ENCODE peak calls at places on chromosomes 2 and 18, in four cellular contexts. O is H1, C is mesendoderm, A is H9. S is an unnamed sample.

GRCh38 chr2:159148891-159149290 is 137.6 kb downstream of the WDSUB1 start:
- DNase-seq in C (no peak), O (no peak), A (no peak), S (no peak)

GRCh38 chr18:37383036-37383788 is 182.4 kb downstream of the CELF4 start:
- DNase-seq in C (peak), O (no peak), A (peak), S (no peak)

GRCh38 chr2:51780353-51780752 is 748.4 kb upstream of the NRXN1 start:
- DNase-seq in C (no peak), O (no peak), A (no peak), S (no peak)

GRCh38 chr2:133884739-133885381 is 316.6 kb upstream of the NCKAP5 start:
- DNase-seq in C (peak), O (no peak), A (no peak), S (peak)

GRCh38 chr18:55275042-55275897 is 312.7 kb downstream of the TCF4 start:
- DNase-seq in C (peak), A (no peak), O (no peak), S (peak)

GRCh38 chr2:8719528-8719927 is 37.7 kb downstream of the ID2 start:
- DNase-seq in A (no peak), C (peak), O (no peak), S (no peak)

GRCh38 chr2:178615969-178616368 is 135.7 kb downstream of the PLEKHA3 start:
- DNase-seq in C (no peak), O (no peak), A (no peak), S (no peak)

GRCh38 chr2:79000008-79000576 is 25.4 kb upstream of the REG3G start:
- DNase-seq in A (no peak), O (no peak), C (no peak), S (no peak)

GRCh38 chr2:105739408-105739807 is 5.3 kb upstream of the NCK2 start:
- DNase-seq in C (no peak), O (no peak), A (no peak), S (no peak)

GRCh38 chr2:128613876-128614275 is 295.2 kb upstream of the HS6ST1 start:
- DNase-seq in A (no peak), O (no peak), C (no peak), S (no peak)

GRCh38 chr2:37652199-37652640 is 19.2 kb downstream of the CDC42EP3 start:
- DNase-seq in A (no peak), O (no peak), C (peak), S (peak)

GRCh38 chr2:213415093-213415492 is 130.8 kb downstream of the SPAG16 start:
- DNase-seq in O (no peak), A (no peak), C (peak), S (no peak)
- H3K56ac ChIP-seq in O (no peak), A (no peak), C (no peak), S (no peak)

GRCh38 chr2:94870392-94871225 is 621 bp upstream of the TEKT4 start:
- DNase-seq in C (peak), O (no peak), A (peak), S (no peak)
- H3K4me2 ChIP-seq in C (no peak), O (no peak), A (peak), S (no peak)

GRCh38 chr2:149037851-149038250 is 648 bp upstream of the LYPD6B start:
- DNase-seq in A (peak), O (no peak), C (no peak), S (no peak)

GRCh38 chr2:149041482-149041881 is 3.0 kb downstream of the LYPD6B start:
- DNase-seq in A (no peak), C (no peak), O (no peak), S (no peak)

GRCh38 chr2:149038442-149039212 is at the start of gene LYPD6B:
- DNase-seq in O (no peak), A (peak), C (peak), S (no peak)

GRCh38 chr2:149040451-149040850 is 2.0 kb downstream of the LYPD6B start:
- DNase-seq in A (peak), C (peak), O (peak), S (no peak)

GRCh38 chr2:149039213-149039724 is 770 bp downstream of the LYPD6B start:
- DNase-seq in C (no peak), A (no peak), O (no peak), S (no peak)
- H3K18ac ChIP-seq in C (peak), A (no peak), O (no peak), S (no peak)

GRCh38 chr2:96647681-96648080 is 5.1 kb downstream of the FER1L5 start:
- DNase-seq in O (no peak), C (no peak), A (no peak), S (no peak)

GRCh38 chr2:96651793-96652192 is 9.2 kb downstream of the FER1L5 start:
- DNase-seq in O (no peak), A (no peak), C (no peak), S (no peak)

GRCh38 chr2:96648306-96648705 is 5.7 kb downstream of the FER1L5 start:
- DNase-seq in A (no peak), O (no peak), C (no peak), S (no peak)

GRCh38 chr2:96649342-96649741 is 6.8 kb downstream of the FER1L5 start:
- DNase-seq in A (no peak), O (no peak), C (no peak), S (no peak)
- H3K56ac ChIP-seq in A (no peak), O (no peak), C (no peak), S (no peak)

GRCh38 chr2:157864857-157865450 is 11.2 kb downstream of the ACVR1 start:
- DNase-seq in C (no peak), A (no peak), O (no peak), S (no peak)
- H3K4me2 ChIP-seq in C (no peak), A (no peak), O (no peak), S (no peak)

DNA sequence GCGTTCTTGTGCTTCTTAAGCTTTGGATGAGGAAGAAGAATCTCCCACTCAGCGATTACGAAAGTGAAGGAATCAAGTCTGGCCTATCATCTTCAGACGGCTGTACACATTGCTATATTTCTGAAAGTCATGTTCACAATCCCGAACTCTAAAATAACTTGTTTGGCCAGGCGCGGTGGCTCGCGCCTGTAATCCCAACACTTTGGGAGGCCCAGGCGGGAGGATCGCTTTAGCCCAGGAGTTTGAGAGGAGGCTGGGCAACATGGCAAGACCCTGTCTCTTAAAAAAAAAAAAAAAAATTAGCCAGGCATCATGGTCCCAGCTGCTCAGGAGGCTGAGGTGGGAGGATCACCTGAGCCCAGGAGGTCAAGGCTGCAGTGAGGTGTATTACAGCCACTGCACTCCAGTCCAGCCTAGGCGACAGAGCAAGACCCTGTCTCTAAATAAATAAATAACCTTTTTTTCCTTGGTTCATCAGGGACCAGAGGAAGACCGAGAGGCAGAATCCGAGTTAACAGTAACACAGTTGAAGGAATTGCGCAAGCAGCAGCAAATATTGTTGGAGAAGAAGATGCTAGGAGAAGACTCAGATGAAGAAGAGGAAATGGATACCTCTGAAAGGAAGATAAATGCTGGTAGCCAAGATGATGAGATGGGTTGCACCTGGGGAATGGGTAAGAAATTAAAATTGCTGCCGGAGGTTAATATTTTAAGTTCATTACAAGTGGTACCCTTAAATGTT is 1.1 kb downstream of the SLC4A1AP start:
- DNase-seq in O (no peak), C (no peak), A (no peak), S (no peak)
- H3K18ac ChIP-seq in O (no peak), C (no peak), A (no peak), S (no peak)

GRCh38 chr2:219664041-219664440 is 36.6 kb downstream of the SLC4A3 start:
- DNase-seq in C (no peak), O (no peak), A (peak), S (no peak)
- H3K56ac ChIP-seq in C (no peak), O (no peak), A (no peak), S (no peak)